ENCODE peak calls at places on chromosomes 16 and 17, in six cellular contexts. H is tibial nerve; G is CD4-positive, alpha-beta memory T cell; W is heart left ventricle; A is mucosa of descending colon; X is heart right ventricle. Z is an unnamed sample.

GRCh38 chr16:50302472-50303005 is 36.2 kb downstream of the ADCY7 start:
- DNase-seq in H (no peak), W (peak; percentile 9), G (no peak), A (no peak), X (no peak), Z (no peak)

GRCh38 chr17:11705111-11705510 is 106.8 kb downstream of the DNAH9 start:
- DNase-seq in X (no peak), H (no peak), A (no peak), G (no peak), W (no peak), Z (no peak)

GRCh38 chr16:67260426-67261063 is 11.8 kb downstream of the SLC9A5 start:
- DNase-seq in H (no peak), W (no peak), A (no peak), X (no peak), G (no peak), Z (no peak)

GRCh38 chr16:81716478-81717210 is 62.4 kb upstream of the PLCG2 start:
- DNase-seq in W (no peak), G (no peak), H (no peak), X (no peak), A (no peak), Z (no peak)

GRCh38 chr16:81624718-81625543 is 154.2 kb upstream of the PLCG2 start:
- DNase-seq in A (no peak), W (no peak), G (no peak), H (no peak), X (no peak), Z (no peak)

GRCh38 chr16:50642349-50642748 is 38.8 kb downstream of the SNX20 start:
- DNase-seq in G (no peak), X (no peak), A (no peak), H (no peak), W (no peak), Z (no peak)

GRCh38 chr17:35520043-35520442 is 17.4 kb downstream of the SLFN12L start:
- DNase-seq in H (no peak), A (no peak), X (no peak), G (no peak), W (no peak), Z (no peak)

GRCh38 chr17:39979021-39979660 is 1.5 kb upstream of the PSMD3 start:
- DNase-seq in G (no peak), H (no peak), A (no peak), W (no peak), X (no peak), Z (no peak)

GRCh38 chr16:12531937-12532336 is 271.8 kb downstream of the CPPED1 start:
- DNase-seq in X (no peak), H (no peak), A (no peak), G (no peak), W (no peak), Z (no peak)

GRCh38 chr17:45135978-45136791 is 698 bp downstream of the ACBD4 start:
- DNase-seq in W (no peak), H (no peak), G (no peak), X (no peak), A (no peak), Z (no peak)

GRCh38 chr17:49365667-49366066 is 3.6 kb upstream of the ZNF652 start:
- DNase-seq in W (no peak), X (no peak), A (no peak), G (peak; percentile 40), H (no peak), Z (no peak)

GRCh38 chr16:67294927-67295326 is 15.6 kb downstream of the PLEKHG4 start:
- DNase-seq in H (no peak), A (no peak), X (no peak), G (no peak), W (no peak), Z (no peak)

GRCh38 chr16:83813818-83814653 is 6.3 kb downstream of the HSBP1 start:
- DNase-seq in X (peak; percentile 19), A (no peak), H (peak; percentile 31), W (no peak), G (no peak), Z (no peak)

GRCh38 chr16:17377360-17378324 is 93.1 kb downstream of the XYLT1 start:
- DNase-seq in G (no peak), A (no peak), X (no peak), W (no peak), H (no peak), Z (no peak)

GRCh38 chr16:47046726-47047602 is 73.5 kb upstream of the DNAJA2 start:
- DNase-seq in G (no peak), H (no peak), X (no peak), W (no peak), A (no peak), Z (no peak)

GRCh38 chr17:5793899-5794298 is 209.6 kb upstream of the NLRP1 start:
- DNase-seq in X (no peak), H (no peak), W (no peak), G (no peak), A (no peak), Z (no peak)

GRCh38 chr17:14471052-14471451 is 170.2 kb downstream of the HS3ST3B1 start:
- DNase-seq in W (no peak), X (no peak), G (no peak), A (no peak), H (no peak), Z (no peak)

GRCh38 chr17:46851029-46851741 is at the start of gene WNT9B:
- DNase-seq in G (no peak), H (no peak), A (no peak), W (no peak), X (no peak), Z (no peak)

GRCh38 chr17:13931752-13932477 is 137.4 kb upstream of the COX10 start:
- DNase-seq in A (peak; percentile 54), G (no peak), H (peak; percentile 79), W (peak; percentile 78), X (peak; percentile 55), Z (no peak)

GRCh38 chr16:84446596-84447392 is 57.7 kb downstream of the MEAK7 start:
- DNase-seq in W (no peak), X (no peak), G (no peak), A (no peak), H (no peak), Z (no peak)

GRCh38 chr16:58098207-58099096 is 30.7 kb downstream of the CFAP20 start:
- DNase-seq in G (no peak), H (no peak), W (no peak), A (no peak), X (no peak), Z (no peak)

GRCh38 chr17:11334493-11334892 is 93.5 kb downstream of the SHISA6 start:
- DNase-seq in W (no peak), X (no peak), A (no peak), G (no peak), H (no peak), Z (no peak)

GRCh38 chr17:35733366-35733765 is 1.9 kb downstream of the RASL10B start:
- DNase-seq in W (no peak), G (no peak), H (no peak), A (no peak), X (no peak), Z (no peak)

GRCh38 chr17:32161029-32161428 is 18.7 kb downstream of the RHOT1 start:
- DNase-seq in G (no peak), H (no peak), A (no peak), W (no peak), X (no peak), Z (no peak)

GRCh38 chr17:5788266-5788900 is 204.1 kb upstream of the NLRP1 start:
- DNase-seq in A (no peak), H (no peak), G (no peak), W (no peak), X (no peak), Z (no peak)

GRCh38 chr17:50953831-50954601 is 87.9 kb upstream of the TOB1 start:
- DNase-seq in G (no peak), X (peak; percentile 51), W (peak; percentile 72), H (peak; percentile 34), A (peak; percentile 72), Z (no peak)

GRCh38 chr17:31171711-31172110 is 76.9 kb downstream of the NF1 start:
- DNase-seq in W (no peak), H (no peak), G (no peak), X (no peak), A (no peak), Z (no peak)

GRCh38 chr17:81393684-81394376 is 1.4 kb upstream of the BAHCC1 start:
- DNase-seq in X (peak; percentile 100), H (peak; percentile 100), A (peak; percentile 99), W (peak; percentile 100), G (no peak), Z (peak; percentile 96)

GRCh38 chr17:81394377-81394747 is 895 bp upstream of the BAHCC1 start:
- DNase-seq in G (no peak), H (no peak), W (no peak), A (no peak), X (no peak), Z (no peak)

GRCh38 chr17:81395600-81396277 is 482 bp downstream of the BAHCC1 start:
- DNase-seq in X (peak; percentile 30), W (no peak), H (no peak), A (no peak), G (no peak), Z (no peak)

GRCh38 chr17:81396278-81396721 is 1.0 kb downstream of the BAHCC1 start:
- DNase-seq in W (no peak), G (no peak), X (no peak), A (no peak), H (no peak), Z (no peak)

GRCh38 chr17:81394831-81395599 is at the start of gene BAHCC1:
- DNase-seq in X (peak; percentile 100), W (peak; percentile 100), A (peak; percentile 100), H (peak; percentile 100), G (peak; percentile 60), Z (peak; percentile 97)
- H3K4me1 ChIP-seq in X (peaks cover 35% of the 10 kb centered on the region), W (peaks cover 38% of the 10 kb centered on the region), A (peaks cover 39% of the 10 kb centered on the region), H (peaks cover 25% of the 10 kb centered on the region), G (peaks cover 56% of the 10 kb centered on the region), Z (peaks cover 8% of the 10 kb centered on the region)

GRCh38 chr16:65154321-65154720 is 32.5 kb upstream of the CDH11 start:
- DNase-seq in X (no peak), A (no peak), H (no peak), W (no peak), G (no peak), Z (peak; percentile 27)
- H3K36me3 ChIP-seq in X (no peaks in the 10 kb centered on the region), A (no peaks in the 10 kb centered on the region), H (no peaks in the 10 kb centered on the region), W (no peaks in the 10 kb centered on the region), G (no peaks in the 10 kb centered on the region), Z (no peaks in the 10 kb centered on the region)

GRCh38 chr16:86519007-86519648 is 8.8 kb downstream of the FOXF1 start:
- DNase-seq in W (no peak), A (no peak), X (no peak), G (no peak), H (no peak), Z (no peak)

GRCh38 chr16:86521236-86522197 is 11.2 kb downstream of the FOXF1 start:
- DNase-seq in H (no peak), G (no peak), A (peak; percentile 25), W (no peak), X (no peak), Z (no peak)

GRCh38 chr16:86522639-86523038 is 12.3 kb downstream of the FOXF1 start:
- DNase-seq in A (no peak), H (no peak), X (no peak), W (no peak), G (no peak), Z (no peak)

GRCh38 chr16:86519649-86520316 is 9.5 kb downstream of the FOXF1 start:
- DNase-seq in G (peak; percentile 28), A (peak; percentile 57), W (peak; percentile 57), X (peak; percentile 66), H (no peak), Z (no peak)

GRCh38 chr16:86520317-86521210 is 10.2 kb downstream of the FOXF1 start:
- DNase-seq in G (no peak), H (no peak), X (no peak), W (no peak), A (no peak), Z (no peak)
- H3K4me3 ChIP-seq in G (no peak overlapping the region), H (peak overlapping the region; percentile 7), X (no peak overlapping the region), W (no peak overlapping the region), A (no peak overlapping the region), Z (no peak overlapping the region)

GRCh38 chr16:70434489-70435260 is 4.2 kb downstream of the ST3GAL2 start:
- DNase-seq in A (no peak), G (no peak), X (no peak), H (no peak), W (no peak), Z (no peak)
- H3K4me1 ChIP-seq in A (peaks cover 35% of the 10 kb centered on the region), G (peaks cover 60% of the 10 kb centered on the region), X (peaks cover 74% of the 10 kb centered on the region), H (peaks cover 62% of the 10 kb centered on the region), W (peaks cover 78% of the 10 kb centered on the region), Z (peaks cover 7% of the 10 kb centered on the region)